ENCODE peak calls at places on chromosome 15, in ten cellular contexts. Y, V, B, W, T, D, I, K, F and R are unnamed samples.

GRCh38 chr15:59892995-59893394 is 111.1 kb upstream of the FOXB1 start:
- DNase-seq in D (peak; percentile 3), F (no peak), I (no peak), T (no peak), K (no peak), W (peak; percentile 18), Y (no peak), B (no peak), V (peak; percentile 59), R (peak; percentile 36)

GRCh38 chr15:101242160-101242998 is 9.5 kb downstream of the CHSY1 start:
- DNase-seq in I (no peak), F (no peak), D (no peak), B (peak; percentile 30), K (no peak), W (peak; percentile 69), Y (peak; percentile 11), V (no peak), T (no peak), R (no peak)

GRCh38 chr15:58981808-58982475 is 5.5 kb upstream of the RNF111 start:
- DNase-seq in I (no peak), Y (no peak), W (no peak), T (no peak), V (no peak), D (no peak), K (no peak), B (no peak), F (no peak), R (no peak)

GRCh38 chr15:80957976-80958375 is 31.6 kb downstream of the MESD start:
- DNase-seq in T (no peak), D (no peak), I (no peak), W (no peak), F (no peak), K (no peak), V (no peak), B (no peak), Y (peak; percentile 67), R (no peak)

GRCh38 chr15:75346796-75347221 is at the start of gene NEIL1:
- DNase-seq in V (peak; percentile 28), I (no peak), Y (no peak), K (no peak), D (no peak), F (no peak), B (no peak), T (no peak), W (no peak), R (peak; percentile 72)

GRCh38 chr15:79004336-79004735 is 59.5 kb upstream of the CTSH start:
- DNase-seq in F (no peak), Y (no peak), D (no peak), B (peak; percentile 51), K (no peak), T (no peak), W (peak; percentile 30), I (no peak), V (peak; percentile 46), R (peak; percentile 58)

GRCh38 chr15:77096541-77096940 is 25.6 kb upstream of the TSPAN3 start:
- DNase-seq in I (no peak), D (no peak), B (no peak), V (no peak), Y (no peak), W (no peak), K (no peak), T (no peak), F (no peak), R (no peak)

GRCh38 chr15:70792171-70792573 is 28.8 kb upstream of the UACA start:
- DNase-seq in I (no peak), V (no peak), B (peak; percentile 96), D (no peak), K (no peak), F (no peak), Y (no peak), W (peak; percentile 62), T (no peak), R (no peak)

GRCh38 chr15:31241888-31242287 is 84.7 kb upstream of the KLF13 start:
- DNase-seq in F (no peak), Y (no peak), T (no peak), B (no peak), I (no peak), D (no peak), K (no peak), V (no peak), W (no peak), R (no peak)

GRCh38 chr15:56244237-56244810 is 645 bp upstream of the RFX7 start:
- DNase-seq in B (peak; percentile 35), F (peak; percentile 61), D (peak; percentile 49), V (peak; percentile 60), W (peak; percentile 79), K (no peak), Y (peak; percentile 78), I (peak; percentile 77), T (peak; percentile 59), R (peak; percentile 80)

GRCh38 chr15:83320831-83321230 is 36.4 kb upstream of the BNC1 start:
- DNase-seq in K (no peak), V (no peak), Y (no peak), B (peak; percentile 21), D (no peak), W (no peak), I (no peak), F (no peak), T (no peak), R (no peak)

GRCh38 chr15:78957416-78958093 is 12.7 kb upstream of the CTSH start:
- DNase-seq in F (no peak), W (no peak), D (no peak), V (no peak), B (no peak), K (no peak), Y (no peak), T (no peak), I (no peak), R (no peak)

GRCh38 chr15:37104413-37105392 is 4.4 kb upstream of the MEIS2 start:
- DNase-seq in V (no peak), F (no peak), W (no peak), D (no peak), K (no peak), T (no peak), B (no peak), Y (no peak), I (no peak), R (peak; percentile 45)

GRCh38 chr15:69422336-69422895 is 8.3 kb downstream of the KIF23 start:
- DNase-seq in I (no peak), F (no peak), K (no peak), T (no peak), V (no peak), W (peak; percentile 33), B (no peak), Y (no peak), D (no peak), R (no peak)

GRCh38 chr15:67826717-67827560 is 1.6 kb downstream of the SKOR1 start:
- DNase-seq in I (no peak), K (no peak), V (no peak), D (no peak), W (no peak), T (no peak), F (no peak), Y (no peak), B (no peak), R (peak; percentile 82)